ENCODE peak calls at places on chromosomes 6 and 20, in eight cellular contexts. G, Q, O, L, P, Z, D and Y are unnamed samples.

GRCh38 chr6:21396313-21396712 is 197.2 kb upstream of the SOX4 start:
- DNase-seq in O (no peak), D (no peak), Q (no peak), Z (no peak), G (no peak), L (no peak), P (no peak), Y (no peak)

GRCh38 chr6:69422474-69422873 is 374.3 kb downstream of the LMBRD1 start:
- DNase-seq in L (no peak), D (no peak), G (no peak), Z (no peak), Q (no peak), O (peak; percentile 53), P (peak; percentile 2), Y (no peak)

GRCh38 chr20:15205023-15205422 is 867.6 kb upstream of the FLRT3 start:
- DNase-seq in Z (no peak), D (no peak), P (no peak), O (no peak), Q (no peak), G (no peak), L (no peak), Y (no peak)

GRCh38 chr20:37932919-37933318 is 30.0 kb downstream of the VSTM2L start:
- DNase-seq in P (no peak), O (no peak), Z (no peak), G (no peak), D (no peak), Q (no peak), L (no peak), Y (peak; percentile 70)

GRCh38 chr6:33787954-33788693 is 806 bp downstream of the LEMD2 start:
- DNase-seq in Q (peak; percentile 94), G (peak; percentile 79), O (peak; percentile 87), D (peak; percentile 89), L (peak; percentile 71), P (peak; percentile 66), Z (peak; percentile 71), Y (peak; percentile 44)

GRCh38 chr20:36728986-36729385 is 16.9 kb downstream of the NDRG3 start:
- DNase-seq in G (no peak), Q (no peak), D (no peak), O (no peak), P (peak; percentile 61), L (peak; percentile 25), Z (no peak), Y (no peak)

GRCh38 chr6:170371588-170371987 is 65.0 kb downstream of the FAM120B start:
- DNase-seq in Q (no peak), P (peak; percentile 68), D (no peak), O (peak; percentile 80), G (no peak), L (no peak), Z (no peak), Y (no peak)

GRCh38 chr6:127893541-127893940 is 7.3 kb downstream of the THEMIS start:
- DNase-seq in D (no peak), L (no peak), O (no peak), G (no peak), Z (no peak), Q (no peak), P (peak; percentile 7), Y (no peak)

GRCh38 chr20:23629017-23629541 is 8.7 kb downstream of the CST3 start:
- DNase-seq in G (peak; percentile 75), L (no peak), Z (no peak), O (no peak), D (no peak), P (no peak), Q (no peak), Y (no peak)

GRCh38 chr20:12699374-12700228 is 309.2 kb upstream of the SPTLC3 start:
- DNase-seq in G (no peak), Z (no peak), P (no peak), D (no peak), L (no peak), O (no peak), Q (no peak), Y (peak; percentile 6)

GRCh38 chr20:57596998-57597939 is 23.0 kb downstream of the ZBP1 start:
- DNase-seq in Q (peak; percentile 89), O (peak; percentile 94), G (peak; percentile 85), D (peak; percentile 84), P (peak; percentile 81), L (peak; percentile 75), Z (peak; percentile 68), Y (peak; percentile 73)

GRCh38 chr6:34189806-34190503 is 44.1 kb upstream of the GRM4 start:
- DNase-seq in P (no peak), Q (no peak), G (no peak), L (peak; percentile 68), O (no peak), Z (no peak), D (peak; percentile 65), Y (no peak)

GRCh38 chr6:35911871-35912653 is 8.8 kb downstream of the SRPK1 start:
- DNase-seq in L (no peak), Z (no peak), Q (no peak), O (no peak), G (no peak), P (no peak), D (no peak), Y (no peak)

GRCh38 chr20:57259179-57260021 is 7.0 kb downstream of the BMP7 start:
- DNase-seq in G (no peak), Z (no peak), D (no peak), P (peak; percentile 63), Q (no peak), O (no peak), L (no peak), Y (no peak)

GRCh38 chr6:85865665-85866372 is 223.1 kb upstream of the SYNCRIP start:
- DNase-seq in L (no peak), D (no peak), Z (no peak), G (no peak), Q (no peak), P (no peak), O (no peak), Y (no peak)

GRCh38 chr6:85866758-85867401 is 224.2 kb upstream of the SYNCRIP start:
- DNase-seq in G (no peak), O (no peak), Z (no peak), D (no peak), P (no peak), Q (no peak), L (no peak), Y (no peak)

GRCh38 chr6:85867595-85867994 is 224.9 kb upstream of the SYNCRIP start:
- DNase-seq in G (no peak), Q (no peak), O (no peak), Z (no peak), D (no peak), P (no peak), L (no peak), Y (no peak)

GRCh38 chr6:85866373-85866740 is 223.7 kb upstream of the SYNCRIP start:
- DNase-seq in P (no peak), Z (no peak), D (no peak), L (no peak), Q (no peak), O (no peak), G (no peak), Y (no peak)

DNA sequence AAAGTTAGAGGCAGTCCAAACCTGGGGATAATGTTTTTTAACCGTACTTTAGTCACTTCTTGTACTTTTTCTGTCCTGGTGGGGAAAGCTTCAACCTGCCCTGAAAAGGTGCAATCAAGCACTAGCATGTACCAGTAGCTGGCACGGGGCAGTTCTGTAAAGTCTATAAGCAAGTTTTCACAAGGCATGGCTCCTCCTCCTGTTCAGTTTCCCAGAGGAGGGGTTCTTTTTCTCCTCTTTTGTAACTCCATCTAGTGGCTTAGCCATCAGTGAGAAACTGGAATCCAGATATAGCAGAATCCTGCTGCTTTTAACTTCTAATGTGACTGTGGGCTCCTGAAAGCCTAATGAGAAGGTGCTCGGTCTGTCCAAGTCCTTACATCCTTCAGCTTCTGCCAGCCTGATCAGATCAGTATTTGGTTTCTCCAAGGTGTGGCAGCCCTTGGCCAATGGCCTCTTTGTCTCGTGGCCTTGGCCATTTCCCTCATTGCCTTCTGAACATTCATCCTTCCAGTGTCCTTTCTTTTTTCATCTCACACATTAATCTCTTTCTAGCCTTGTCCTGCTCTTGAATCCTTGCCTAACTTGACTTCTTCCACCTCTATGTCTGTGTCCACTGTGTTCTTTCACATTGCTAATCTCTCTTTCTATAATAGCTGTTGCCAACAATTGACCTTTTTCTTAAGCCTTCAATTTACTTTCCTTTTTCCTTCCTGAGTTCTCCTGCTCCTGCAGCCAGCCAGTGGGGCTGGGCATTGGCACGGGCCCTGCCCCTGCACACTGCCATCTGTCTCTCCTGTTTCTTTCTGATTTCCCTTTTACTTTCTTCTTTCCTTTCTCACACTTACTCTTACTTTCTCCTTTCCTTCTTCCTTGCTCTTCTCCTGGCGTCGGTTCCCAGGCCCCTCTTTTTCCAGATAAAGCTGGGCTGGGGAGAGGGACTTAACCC is 222.0 kb upstream of the SYNCRIP start:
- DNase-seq in O (no peak), Q (no peak), Z (peak; percentile 32), D (no peak), G (no peak), P (no peak), L (no peak), Y (no peak)
- H3K4me3 ChIP-seq in O (peak overlapping the region; percentile 28), Q (no peak overlapping the region), Z (no peak overlapping the region), D (no peak overlapping the region), G (no peak overlapping the region), P (no peak overlapping the region), L (no peak overlapping the region), Y (no peak overlapping the region)

DNA sequence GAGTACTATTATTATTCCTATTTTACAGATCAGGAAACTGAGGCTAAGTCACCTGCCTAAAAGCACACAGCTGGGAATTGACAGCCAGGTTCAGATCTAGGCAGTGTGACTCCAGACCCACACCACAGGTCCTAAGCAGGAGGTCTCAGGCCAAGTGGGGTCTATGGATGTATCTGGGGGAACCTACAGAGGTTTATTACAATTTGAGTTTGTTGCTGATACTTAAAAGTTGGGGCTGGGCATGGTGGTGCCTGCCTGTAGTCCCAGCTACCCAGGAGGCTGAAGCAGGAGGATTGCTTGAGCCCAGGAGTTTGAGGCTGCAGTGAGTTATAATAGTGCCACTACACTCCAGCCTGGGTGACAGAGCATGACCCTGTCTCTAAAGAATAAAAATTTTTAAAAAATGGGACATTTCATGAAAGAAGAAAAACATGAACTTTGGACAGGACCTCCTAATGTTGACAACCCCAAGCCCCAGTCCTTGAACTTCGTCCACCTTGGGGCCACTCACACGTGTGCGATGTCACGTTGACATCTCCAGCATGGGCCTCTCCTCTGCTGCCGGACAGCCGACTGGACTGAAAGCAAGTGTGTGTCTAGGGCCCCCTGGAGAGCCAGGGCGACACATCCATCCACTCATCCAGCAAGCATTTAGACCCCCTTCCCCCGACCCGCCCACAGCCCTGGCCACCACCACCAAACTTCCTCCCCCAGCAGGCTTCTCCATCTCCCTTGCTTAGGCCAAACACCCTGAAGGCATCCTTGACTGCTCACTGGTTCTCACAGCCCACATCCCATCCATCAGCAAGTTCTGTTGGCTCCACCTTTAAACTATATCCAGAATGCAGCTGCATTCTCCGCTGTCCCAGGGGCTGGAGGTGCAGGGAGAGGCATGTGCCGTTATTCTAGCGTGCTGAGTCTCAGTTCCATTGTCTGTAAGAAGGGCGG is 40.0 kb downstream of the NOL4L start:
- DNase-seq in Z (no peak), L (no peak), O (no peak), Q (no peak), P (no peak), D (no peak), G (no peak), Y (no peak)
- H3K4me1 ChIP-seq in Z (no peaks in the 10 kb centered on the region), L (peaks cover 3% of the 10 kb centered on the region), O (peaks cover 15% of the 10 kb centered on the region), Q (no peaks in the 10 kb centered on the region), P (peaks cover 10% of the 10 kb centered on the region), D (no peaks in the 10 kb centered on the region), G (no peaks in the 10 kb centered on the region), Y (peaks cover 7% of the 10 kb centered on the region)

GRCh38 chr6:111478749-111479148 is 4.3 kb downstream of the REV3L start:
- DNase-seq in O (no peak), P (peak; percentile 95), Q (no peak), D (no peak), L (peak; percentile 74), G (no peak), Z (no peak), Y (no peak)
- TF ChIP-seq CTCF in O (peak; percentile 59), P (peak; percentile 45), Q (peak; percentile 42), D (peak; percentile 45), L (peak; percentile 78), G (no peak), Z (no peak), Y (peak; percentile 24)

GRCh38 chr20:1134355-1134754 is 16.0 kb downstream of the PSMF1 start:
- DNase-seq in L (no peak), Z (no peak), Q (no peak), O (no peak), P (no peak), G (no peak), D (no peak), Y (no peak)
- H3K4me3 ChIP-seq in L (no peak overlapping the region), Z (no peak overlapping the region), Q (no peak overlapping the region), O (no peak overlapping the region), P (no peak overlapping the region), G (no peak overlapping the region), D (no peak overlapping the region), Y (no peak overlapping the region)